ENCODE peak calls at places on chromosomes 4 and X, in four cellular contexts. S is GM12878, V is HL-60, Y is GM12891. F is an unnamed sample.

GRCh38 chr4:143127621-143128020 is 57.1 kb upstream of the USP38 start:
- DNase-seq in S (no peak), V (no peak), Y (no peak), F (no peak)

GRCh38 chrX:38102875-38103274 is 96.5 kb downstream of the SYTL5 start:
- DNase-seq in S (no peak), V (no peak), Y (no peak), F (no peak)

GRCh38 chr4:146407669-146408084 is 114.1 kb downstream of the SLC10A7 start:
- DNase-seq in S (no peak), V (no peak), Y (no peak), F (peak)

GRCh38 chrX:38961936-38962335 is 160.7 kb downstream of the MID1IP1 start:
- DNase-seq in S (no peak), V (no peak), Y (no peak), F (no peak)

GRCh38 chrX:101619336-101619735 is 1.5 kb upstream of the ARMCX6 start:
- DNase-seq in S (no peak), V (no peak), Y (no peak), F (no peak)

GRCh38 chr4:76984127-76984526 is 34.6 kb downstream of the SEPTIN11 start:
- DNase-seq in S (peak), V (no peak), Y (no peak), F (peak)

GRCh38 chr4:67712650-67713530 is 11.9 kb upstream of the UBA6 start:
- DNase-seq in S (no peak), V (no peak), Y (no peak), F (no peak)

GRCh38 chr4:23382880-23383279 is 507.0 kb downstream of the PPARGC1A start:
- DNase-seq in S (no peak), V (no peak), Y (no peak), F (no peak)

GRCh38 chrX:46630141-46630540 is 56.6 kb downstream of the CHST7 start:
- DNase-seq in S (no peak), V (no peak), Y (no peak), F (no peak)

GRCh38 chr4:39846705-39847104 is 131.0 kb downstream of the PDS5A start:
- DNase-seq in S (no peak), V (no peak), Y (no peak), F (no peak)
- TF ChIP-seq SPI1 in S (no peak), V (no peak), Y (no peak), F (no peak)

GRCh38 chrX:143462696-143463095 is 54.6 kb downstream of the SPANXN3 start:
- DNase-seq in S (no peak), V (no peak), Y (no peak), F (no peak)
- TF ChIP-seq SPI1 in S (no peak), V (no peak), Y (no peak), F (no peak)

GRCh38 chrX:16666541-16666940 is 16.6 kb downstream of the S100G start:
- DNase-seq in S (no peak), V (no peak), Y (no peak), F (no peak)

GRCh38 chrX:16664059-16664458 is 14.1 kb downstream of the S100G start:
- DNase-seq in S (no peak), V (no peak), Y (no peak), F (no peak)

GRCh38 chrX:16664626-16665025 is 14.7 kb downstream of the S100G start:
- DNase-seq in S (no peak), V (no peak), Y (no peak), F (no peak)

GRCh38 chrX:16662402-16662801 is 12.4 kb downstream of the S100G start:
- DNase-seq in S (no peak), V (no peak), Y (no peak), F (no peak)

GRCh38 chrX:16665089-16665488 is 15.1 kb downstream of the S100G start:
- DNase-seq in S (no peak), V (no peak), Y (no peak), F (no peak)
- TF ChIP-seq SPI1 in S (no peak), V (no peak), Y (no peak), F (no peak)

GRCh38 chr4:26732356-26732755 is 128.3 kb upstream of the STIM2 start:
- DNase-seq in S (no peak), V (no peak), Y (no peak), F (no peak)

GRCh38 chr4:26727849-26728248 is 132.8 kb upstream of the STIM2 start:
- DNase-seq in S (no peak), V (no peak), Y (no peak), F (no peak)

GRCh38 chr4:26729027-26729426 is 131.6 kb upstream of the STIM2 start:
- DNase-seq in S (no peak), V (no peak), Y (no peak), F (no peak)

GRCh38 chr4:26729547-26729946 is 131.1 kb upstream of the STIM2 start:
- DNase-seq in S (no peak), V (no peak), Y (no peak), F (no peak)

DNA sequence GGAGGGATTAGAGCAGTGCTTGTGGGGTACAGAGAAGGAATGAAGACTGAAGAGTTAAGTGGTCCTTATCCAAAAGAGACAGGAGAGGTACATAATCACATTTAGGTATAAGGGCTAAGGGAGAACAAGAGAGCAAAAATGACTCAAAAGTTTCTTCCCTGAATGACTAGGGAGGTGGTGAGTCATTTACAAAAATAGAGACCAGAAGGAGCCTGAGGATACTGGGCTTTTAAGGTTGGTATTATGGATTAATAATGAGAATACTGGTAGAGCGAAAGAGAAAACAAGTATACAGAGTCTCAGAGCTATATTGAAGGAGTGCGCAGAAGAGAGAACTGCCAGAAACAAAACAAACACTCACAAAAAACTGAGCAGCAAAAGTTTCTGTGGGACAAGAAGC is 129.3 kb upstream of the STIM2 start:
- DNase-seq in S (peak), V (no peak), Y (no peak), F (no peak)
- TF ChIP-seq SPI1 in S (no peak), V (no peak), Y (no peak), F (no peak)

GRCh38 chrX:153379971-153380581 is 21.1 kb downstream of the PNMA6E start:
- DNase-seq in S (no peak), V (no peak), Y (no peak), F (peak)
- TF ChIP-seq SPI1 in S (no peak), V (no peak), Y (no peak), F (no peak)

GRCh38 chr4:68929076-68929737 is 22.4 kb downstream of the UGT2A3 start:
- DNase-seq in S (no peak), V (no peak), Y (no peak), F (no peak)
- TF ChIP-seq SPI1 in S (no peak), V (no peak), Y (no peak), F (no peak)

GRCh38 chrX:103249805-103250204 is 5.2 kb downstream of the TCEAL8 start:
- DNase-seq in S (no peak), V (no peak), Y (no peak), F (no peak)

GRCh38 chrX:103250977-103251376 is 4.0 kb downstream of the TCEAL8 start:
- DNase-seq in S (no peak), V (no peak), Y (no peak), F (peak)

GRCh38 chrX:103253608-103254007 is 1.3 kb downstream of the TCEAL8 start:
- DNase-seq in S (no peak), V (no peak), Y (no peak), F (peak)

GRCh38 chrX:103254171-103254824 is 657 bp downstream of the TCEAL8 start:
- DNase-seq in S (peak), V (peak), Y (no peak), F (peak)

DNA sequence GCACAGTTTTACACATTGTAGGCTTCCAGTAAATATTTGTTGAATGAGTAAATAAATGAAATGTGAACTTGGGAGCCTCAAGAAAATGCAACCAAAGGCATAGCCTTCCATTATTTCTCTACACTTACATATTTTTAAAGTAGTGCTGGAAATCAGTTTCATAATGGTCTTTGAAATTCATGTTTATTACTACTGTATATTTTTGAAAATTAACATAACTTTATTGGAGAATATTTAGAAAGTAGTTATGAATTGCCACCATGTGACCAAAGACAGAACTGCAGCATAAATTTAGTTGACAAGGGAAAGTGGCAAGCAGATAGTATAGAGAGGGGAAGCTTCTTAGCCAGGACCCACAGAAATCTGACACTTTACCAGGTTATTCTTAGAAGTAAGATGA is 6.4 kb downstream of the TCEAL8 start:
- DNase-seq in S (no peak), V (no peak), Y (no peak), F (peak)
- TF ChIP-seq SPI1 in S (no peak), V (no peak), Y (no peak), F (no peak)

GRCh38 chrX:155767101-155767878 is 113.9 kb upstream of the VAMP7 start:
- DNase-seq in S (peak), V (peak), Y (no peak), F (peak)
- TF ChIP-seq SPI1 in S (no peak), V (no peak), Y (no peak), F (no peak)